ENCODE peak calls at places on chromosomes 4 and X, in seven cellular contexts. E is SIG-M5, L is ascending aorta, R is progenitor cell of endocrine pancreas, A is T-helper 2 cell, N is A673, D is midbrain. K is an unnamed sample.

GRCh38 chr4:180751009-180751408 is 1492.2 kb upstream of the TENM3 start:
- DNase-seq in E (no peak), L (no peak), R (no peak), A (no peak), N (no peak), D (no peak), K (no peak)

GRCh38 chr4:54094449-54094848 is 5.5 kb upstream of the GSX2 start:
- DNase-seq in E (no peak), L (no peak), R (no peak), A (no peak), N (no peak), D (no peak), K (no peak)

GRCh38 chr4:186687263-186687662 is 36.4 kb downstream of the FAT1 start:
- DNase-seq in E (no peak), L (no peak), R (no peak), A (no peak), N (no peak), D (no peak), K (no peak)

GRCh38 chrX:108270739-108271396 is 167.4 kb downstream of the COL4A6 start:
- DNase-seq in E (no peak), L (no peak), R (no peak), A (no peak), N (peak), D (no peak), K (no peak)

GRCh38 chrX:132908891-132909290 is 49.5 kb downstream of the HS6ST2 start:
- DNase-seq in E (no peak), L (no peak), R (no peak), A (no peak), N (no peak), D (no peak), K (no peak)

GRCh38 chr4:15368906-15369305 is 58.9 kb upstream of the C1QTNF7 start:
- DNase-seq in E (no peak), L (no peak), R (no peak), A (no peak), N (peak), D (no peak), K (no peak)

GRCh38 chr4:102321260-102321991 is 23.9 kb downstream of the SLC39A8 start:
- DNase-seq in E (no peak), L (no peak), R (no peak), A (no peak), N (no peak), D (no peak), K (no peak)

GRCh38 chr4:70678383-70678999 is 9.8 kb upstream of the UTP3 start:
- DNase-seq in E (no peak), L (no peak), R (no peak), A (no peak), N (no peak), D (no peak), K (no peak)

K was measured in NCI-H1092.